ENCODE peak calls at places on chromosome 14, in four cellular contexts. Q is SK-N-SH, E is K562, B is HepG2. G is an unnamed sample.

GRCh38 chr14:102923920-102924486 is 1.5 kb downstream of the AMN start:
- DNase-seq in Q (no peak), E (no peak), B (no peak), G (no peak)

GRCh38 chr14:69346710-69347109 is 51.4 kb downstream of the ERH start:
- DNase-seq in Q (peak), E (peak), B (no peak), G (peak)

GRCh38 chr14:52094871-52095270 is 26.0 kb upstream of the NID2 start:
- DNase-seq in Q (no peak), E (no peak), B (no peak), G (no peak)

GRCh38 chr14:33809456-33809855 is 141.4 kb downstream of the EGLN3 start:
- DNase-seq in Q (no peak), E (no peak), B (no peak), G (no peak)

GRCh38 chr14:55577229-55577628 is 2.8 kb upstream of the KTN1 start:
- DNase-seq in Q (no peak), E (no peak), B (no peak), G (no peak)

GRCh38 chr14:87888136-87888999 is 104.6 kb downstream of the GALC start:
- DNase-seq in Q (peak), E (peak), B (peak), G (peak)

GRCh38 chr14:101077511-101078074 is 174.1 kb upstream of the RTL1 start:
- DNase-seq in Q (peak), E (no peak), B (no peak), G (peak)

GRCh38 chr14:67137744-67138371 is 51.4 kb upstream of the GARIN2 start:
- DNase-seq in Q (peak), E (peak), B (no peak), G (no peak)

GRCh38 chr14:68195126-68195525 is 375.5 kb downstream of the RAD51B start:
- DNase-seq in Q (no peak), E (no peak), B (peak), G (no peak)

GRCh38 chr14:105091335-105092123 is 26.3 kb upstream of the GPR132 start:
- DNase-seq in Q (no peak), E (no peak), B (peak), G (no peak)

GRCh38 chr14:68143341-68143807 is 323.8 kb downstream of the RAD51B start:
- DNase-seq in Q (no peak), E (no peak), B (no peak), G (no peak)

GRCh38 chr14:53956427-53957201 is at the start of gene BMP4:
- DNase-seq in Q (peak), E (peak), B (peak), G (peak)
- TF ChIP-seq FOXJ3 in Q (no peak), E (no peak), B (peak), G (peak)

GRCh38 chr14:74531011-74531410 is 37.4 kb downstream of the ISCA2 start:
- DNase-seq in Q (no peak), E (no peak), B (no peak), G (no peak)

GRCh38 chr14:74528406-74528805 is 34.8 kb downstream of the ISCA2 start:
- DNase-seq in Q (no peak), E (no peak), B (no peak), G (no peak)

GRCh38 chr14:74532246-74532645 is 38.7 kb downstream of the ISCA2 start:
- DNase-seq in Q (no peak), E (no peak), B (no peak), G (no peak)

GRCh38 chr14:74528886-74529285 is 35.3 kb downstream of the ISCA2 start:
- DNase-seq in Q (no peak), E (no peak), B (no peak), G (no peak)

GRCh38 chr14:74531467-74531866 is 37.9 kb downstream of the ISCA2 start:
- DNase-seq in Q (peak), E (peak), B (peak), G (peak)
- TF ChIP-seq FOXJ3 in Q (no peak), E (no peak), B (no peak), G (no peak)

DNA sequence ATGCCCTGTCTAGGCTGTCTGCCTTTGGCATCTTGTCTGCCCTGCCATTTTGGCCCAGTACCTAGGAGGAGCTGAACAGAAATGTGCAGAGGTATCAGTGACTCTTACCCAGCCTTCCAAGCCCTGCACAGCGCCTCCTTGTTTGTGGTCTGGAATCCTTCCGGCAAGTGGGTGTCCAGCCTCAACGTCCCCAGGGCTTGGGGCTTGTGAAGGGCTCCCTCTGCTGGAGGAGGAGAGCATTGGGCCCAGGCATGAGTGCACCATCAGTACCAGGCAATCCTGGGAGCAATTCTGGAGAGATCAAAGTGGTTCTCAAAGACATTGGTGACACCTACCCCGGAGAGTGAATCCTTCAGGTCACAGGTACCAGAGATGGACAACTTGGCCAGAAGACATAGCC is 2.4 kb upstream of the TCL1B start:
- DNase-seq in Q (no peak), E (peak), B (peak), G (peak)
- TF ChIP-seq FOXJ3 in Q (no peak), E (no peak), B (no peak), G (no peak)

DNA sequence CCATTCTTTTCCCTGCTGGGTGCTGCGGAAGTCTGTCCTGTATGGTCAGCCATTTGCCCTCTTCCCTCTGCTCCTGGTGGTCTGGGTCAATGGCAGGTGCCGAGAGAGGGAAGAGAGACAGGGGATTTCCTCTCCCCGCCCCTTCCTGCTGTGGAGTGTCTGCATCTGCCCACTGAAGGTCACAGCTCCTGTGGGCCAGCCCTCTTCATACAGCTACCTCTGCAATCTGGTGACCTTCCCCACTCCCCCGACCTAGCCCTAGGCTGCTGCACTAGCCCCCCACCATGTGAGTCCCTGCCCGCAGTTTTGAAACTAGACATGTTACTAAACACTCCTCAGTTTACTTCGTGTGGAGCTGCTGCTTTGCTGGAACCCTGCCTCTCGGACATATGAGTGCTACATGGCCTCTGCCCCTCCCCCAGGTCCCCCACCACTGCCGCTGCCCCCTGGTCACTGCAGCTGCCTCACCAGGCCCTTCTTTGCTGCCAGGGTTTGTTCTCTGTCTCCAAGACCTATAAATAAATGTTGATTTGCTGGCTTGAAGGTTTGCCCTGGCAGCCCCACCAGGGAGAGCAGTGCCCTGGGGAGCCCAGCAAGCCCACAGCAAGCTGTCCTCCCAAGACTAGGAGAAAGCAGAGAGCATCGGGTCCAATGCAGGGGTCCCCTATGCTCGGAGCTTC is 102.9 kb downstream of the DPF3 start:
- DNase-seq in Q (no peak), E (no peak), B (no peak), G (no peak)
- TF ChIP-seq FOXJ3 in Q (no peak), E (no peak), B (no peak), G (no peak)

GRCh38 chr14:57299511-57299910 is 30.7 kb downstream of the AP5M1 start:
- DNase-seq in Q (no peak), E (no peak), B (no peak), G (no peak)

GRCh38 chr14:57297852-57298251 is 29.1 kb downstream of the AP5M1 start:
- DNase-seq in Q (no peak), E (no peak), B (no peak), G (no peak)

DNA sequence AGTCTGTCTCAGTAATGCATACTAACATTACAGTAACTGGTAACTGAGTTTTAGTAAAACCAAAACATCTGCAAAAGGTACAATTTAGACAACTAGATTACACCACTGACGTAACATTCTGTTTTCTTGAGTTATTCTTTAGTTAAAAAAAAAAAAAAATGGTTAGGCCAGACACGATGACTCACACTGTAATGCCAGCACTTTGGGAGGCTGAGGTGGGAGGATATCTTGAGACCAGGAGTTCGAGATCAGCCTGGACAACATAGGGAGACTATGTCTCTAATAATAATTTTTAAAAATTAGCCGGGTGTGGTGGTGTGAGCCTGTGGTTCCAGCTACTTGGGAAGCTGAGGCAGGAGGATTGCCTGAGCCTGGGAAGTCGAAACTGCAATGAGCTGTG is 34.1 kb downstream of the AP5M1 start:
- DNase-seq in Q (no peak), E (peak), B (no peak), G (no peak)
- TF ChIP-seq FOXJ3 in Q (no peak), E (no peak), B (no peak), G (no peak)

GRCh38 chr14:54003064-54003463 is 46.4 kb upstream of the BMP4 start:
- DNase-seq in Q (no peak), E (no peak), B (peak), G (no peak)
- TF ChIP-seq FOXJ3 in Q (no peak), E (no peak), B (no peak), G (no peak)

GRCh38 chr14:72645706-72646105 is 248.2 kb downstream of the DPF3 start:
- DNase-seq in Q (no peak), E (no peak), B (no peak), G (no peak)
- TF ChIP-seq FOXJ3 in Q (no peak), E (no peak), B (no peak), G (no peak)

GRCh38 chr14:96086032-96086431 is 46.9 kb downstream of the C14orf132 start:
- DNase-seq in Q (no peak), E (no peak), B (no peak), G (no peak)
- TF ChIP-seq FOXJ3 in Q (no peak), E (no peak), B (no peak), G (no peak)

DNA sequence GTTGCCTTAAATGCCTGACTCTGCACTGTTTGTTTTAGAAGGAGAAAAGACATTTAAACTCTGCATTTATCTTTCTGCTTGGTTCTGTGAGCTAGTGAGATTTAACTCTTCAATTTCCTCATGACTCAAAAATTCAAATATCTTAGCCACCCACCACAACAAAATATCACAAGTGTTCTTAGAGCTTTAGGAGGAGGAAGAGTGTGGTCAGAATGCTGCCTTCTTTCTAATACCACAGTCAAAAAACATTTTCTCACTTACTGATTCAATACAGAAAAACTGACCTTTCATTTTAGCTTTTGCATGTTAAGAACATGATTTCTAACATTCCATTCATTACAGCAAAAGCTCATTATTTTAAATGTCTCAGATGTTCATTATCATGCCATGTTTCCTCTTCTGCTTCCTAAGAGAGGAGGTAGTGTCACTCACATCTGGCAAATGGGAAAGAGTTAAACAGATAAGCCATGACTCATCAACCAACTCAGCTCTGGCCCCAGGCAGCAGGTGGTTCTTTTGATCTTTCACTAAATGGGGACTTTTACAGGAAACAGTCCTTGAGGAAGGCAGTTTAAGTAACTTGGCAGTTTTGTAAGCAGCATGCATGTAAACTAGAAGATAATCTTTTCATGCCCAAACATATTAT is 56.4 kb upstream of the RNU6-8 start:
- DNase-seq in Q (peak), E (peak), B (peak), G (no peak)
- TF ChIP-seq FOXJ3 in Q (peak), E (no peak), B (no peak), G (no peak)

GRCh38 chr14:95196268-95196667 is 38.9 kb upstream of the DICER1 start:
- DNase-seq in Q (no peak), E (peak), B (peak), G (no peak)
- TF ChIP-seq FOXJ3 in Q (no peak), E (no peak), B (no peak), G (no peak)